ENCODE peak calls at places on chromosomes 13 and 19, in ten cellular contexts. I is MCF 10A; K is NCI-H1417 treated with DMSO at 0.1 percent for 48 hours; P is progenitor cell of endocrine pancreas; W is stimulated activated CD4-positive, alpha-beta T cell treated with anti-CD3 and anti-CD28 coated beads, Interleukin-4, amount 100 ng/mL, for 24 hours; O is foreskin melanocyte; B is activated naive CD4-positive, alpha-beta T cell treated with anti-CD3 and anti-CD28 coated beads, Interleukin-2, amount 10 ng/mL, durations not matched to agents 7 days and 5 days; U is AG10803; Z is stimulated activated CD8-positive, alpha-beta memory T cell treated with anti-CD3 and anti-CD28 coated beads, Interleukin-4, amount 100 ng/mL, for 48 hours; M is T-helper 1 cell. Q is an unnamed sample.

GRCh38 chr19:49271080-49271753 is 53.8 kb downstream of the SLC6A16 start:
- DNase-seq in I (peak), K (no peak), P (no peak), W (no peak), O (no peak), B (no peak), U (no peak), Z (no peak), M (no peak), Q (no peak)

GRCh38 chr13:99812611-99813010 is 159.0 kb downstream of the ZIC5 start:
- DNase-seq in I (peak), K (no peak), P (no peak), W (no peak), O (no peak), B (no peak), U (peak), Z (no peak), M (no peak), Q (no peak)

GRCh38 chr19:50427997-50428425 is 4.7 kb upstream of the MYBPC2 start:
- DNase-seq in I (no peak), K (no peak), P (peak), W (peak), O (peak), B (peak), U (peak), Z (no peak), M (no peak), Q (peak)

GRCh38 chr19:7681336-7682174 is 922 bp downstream of the TRAPPC5 start:
- DNase-seq in I (peak), K (no peak), P (peak), W (peak), O (peak), B (peak), U (peak), Z (peak), M (peak), Q (peak)

GRCh38 chr19:6113616-6114188 is 3.4 kb upstream of the RFX2 start:
- DNase-seq in I (no peak), K (no peak), P (no peak), W (no peak), O (no peak), B (no peak), U (no peak), Z (no peak), M (no peak), Q (no peak)

GRCh38 chr13:42412812-42413795 is 141.2 kb downstream of the AKAP11 start:
- DNase-seq in I (no peak), K (no peak), P (no peak), W (no peak), O (no peak), B (no peak), U (no peak), Z (no peak), M (no peak), Q (no peak)

GRCh38 chr13:33932765-33933406 is 114.9 kb downstream of the RFC3 start:
- DNase-seq in I (no peak), K (no peak), P (no peak), W (no peak), O (no peak), B (no peak), U (no peak), Z (no peak), M (no peak), Q (no peak)

GRCh38 chr19:55385749-55386514 is at the start of gene RPL28:
- DNase-seq in I (peak), K (no peak), P (peak), W (peak), O (peak), B (peak), U (peak), Z (peak), M (peak), Q (peak)

GRCh38 chr19:13841339-13842293 is 35.3 kb upstream of the NANOS3 start:
- DNase-seq in I (peak), K (no peak), P (no peak), W (no peak), O (peak), B (peak), U (peak), Z (peak), M (no peak), Q (peak)

GRCh38 chr13:20360041-20360491 is 127.9 kb upstream of the GJB6 start:
- DNase-seq in I (peak), K (no peak), P (no peak), W (no peak), O (no peak), B (no peak), U (peak), Z (no peak), M (no peak), Q (no peak)

GRCh38 chr13:83377486-83377885 is 504.8 kb downstream of the SLITRK1 start:
- DNase-seq in I (no peak), K (no peak), P (no peak), W (no peak), O (no peak), B (no peak), U (no peak), Z (no peak), M (no peak), Q (no peak)

GRCh38 chr19:31118292-31118925 is 230.8 kb downstream of the TSHZ3 start:
- DNase-seq in I (no peak), K (no peak), P (no peak), W (no peak), O (no peak), B (no peak), U (no peak), Z (no peak), M (no peak), Q (peak)

GRCh38 chr13:107203146-107203847 is 635.4 kb upstream of the ARGLU1 start:
- DNase-seq in I (peak), K (no peak), P (no peak), W (no peak), O (no peak), B (no peak), U (peak), Z (no peak), M (no peak), Q (no peak)

GRCh38 chr13:43266953-43267615 is 243.7 kb downstream of the DNAJC15 start:
- DNase-seq in I (no peak), K (no peak), P (no peak), W (no peak), O (no peak), B (no peak), U (no peak), Z (no peak), M (no peak), Q (no peak)

GRCh38 chr13:37392389-37392788 is 206.2 kb downstream of the POSTN start:
- DNase-seq in I (no peak), K (no peak), P (no peak), W (no peak), O (no peak), B (no peak), U (no peak), Z (no peak), M (no peak), Q (no peak)

GRCh38 chr19:19406878-19407639 is 1.6 kb downstream of the GATAD2A start:
- DNase-seq in I (peak), K (no peak), P (no peak), W (peak), O (peak), B (peak), U (peak), Z (peak), M (peak), Q (peak)

GRCh38 chr13:22757530-22758120 is 423.2 kb upstream of the SGCG start:
- DNase-seq in I (no peak), K (no peak), P (no peak), W (no peak), O (no peak), B (no peak), U (peak), Z (no peak), M (no peak), Q (no peak)

GRCh38 chr19:19618384-19619051 is at the start of gene PBX4:
- DNase-seq in I (peak), K (peak), P (peak), W (peak), O (peak), B (peak), U (peak), Z (peak), M (peak), Q (peak)

GRCh38 chr19:13962738-13963602 is 10.7 kb downstream of the DCAF15 start:
- DNase-seq in I (no peak), K (no peak), P (no peak), W (no peak), O (no peak), B (no peak), U (no peak), Z (no peak), M (no peak), Q (no peak)

GRCh38 chr13:41428155-41428554 is 29.2 kb upstream of the RGCC start:
- DNase-seq in I (no peak), K (no peak), P (no peak), W (peak), O (no peak), B (peak), U (no peak), Z (peak), M (peak), Q (no peak)

GRCh38 chr13:90445179-90445578 is 902.3 kb upstream of the MIR17HG start:
- DNase-seq in I (peak), K (no peak), P (no peak), W (no peak), O (peak), B (no peak), U (peak), Z (no peak), M (no peak), Q (no peak)

GRCh38 chr13:44679602-44680001 is 103.5 kb upstream of the TSC22D1 start:
- DNase-seq in I (no peak), K (no peak), P (no peak), W (no peak), O (no peak), B (no peak), U (no peak), Z (no peak), M (no peak), Q (no peak)

GRCh38 chr19:1001538-1002166 is 1.4 kb downstream of the GRIN3B start:
- DNase-seq in I (peak), K (no peak), P (peak), W (peak), O (no peak), B (peak), U (no peak), Z (peak), M (peak), Q (peak)

GRCh38 chr13:112236539-112237197 is 139.5 kb upstream of the SPACA7 start:
- DNase-seq in I (no peak), K (no peak), P (no peak), W (no peak), O (no peak), B (no peak), U (no peak), Z (no peak), M (no peak), Q (no peak)

GRCh38 chr19:40525234-40526051 is 51.2 kb upstream of the SHKBP1 start:
- DNase-seq in I (no peak), K (no peak), P (no peak), W (no peak), O (no peak), B (no peak), U (no peak), Z (no peak), M (no peak), Q (no peak)

GRCh38 chr13:78816592-78816991 is 157.6 kb upstream of the OBI1 start:
- DNase-seq in I (no peak), K (no peak), P (no peak), W (no peak), O (no peak), B (no peak), U (no peak), Z (no peak), M (no peak), Q (no peak)

GRCh38 chr19:49875801-49876421 is 1.2 kb downstream of the AKT1S1 start:
- DNase-seq in I (no peak), K (no peak), P (peak), W (peak), O (no peak), B (peak), U (peak), Z (peak), M (peak), Q (peak)

GRCh38 chr19:55116232-55117062 is 990 bp downstream of the PPP1R12C start:
- DNase-seq in I (peak), K (no peak), P (no peak), W (peak), O (peak), B (peak), U (peak), Z (peak), M (peak), Q (peak)

GRCh38 chr19:52659013-52659412 is 20.9 kb upstream of the ZNF83 start:
- DNase-seq in I (no peak), K (no peak), P (no peak), W (no peak), O (no peak), B (no peak), U (no peak), Z (no peak), M (no peak), Q (no peak)

Q was measured in MV-4-11.